ENCODE peak calls at places on chromosome 5, in four cellular contexts. G is H9, F is H1, U is mesenchymal stem cell. R is an unnamed sample.
A peak's percentile ranks its signal among the peaks of the same experiment; 100 is the strongest.

GRCh38 chr5:159337291-159337974 is 7.1 kb upstream of the IL12B start:
- DNase-seq in F (no peak), U (peak; percentile 48), G (no peak), R (no peak)

GRCh38 chr5:155408465-155408864 is 394.9 kb downstream of the KIF4B start:
- DNase-seq in F (no peak), U (no peak), G (no peak), R (no peak)

GRCh38 chr5:151740336-151740942 is 18.0 kb downstream of the ATOX1 start:
- DNase-seq in U (peak; percentile 98), F (no peak), G (peak; percentile 76), R (peak; percentile 58)

GRCh38 chr5:52139888-52140580 is 647.7 kb upstream of the ITGA1 start:
- DNase-seq in U (no peak), G (no peak), F (no peak), R (no peak)

GRCh38 chr5:77211013-77211690 is 672 bp downstream of the PDE8B start:
- DNase-seq in F (peak; percentile 25), G (peak; percentile 78), U (no peak), R (no peak)

GRCh38 chr5:154493274-154493673 is 15.2 kb upstream of the HAND1 start:
- DNase-seq in F (no peak), G (peak; percentile 73), U (no peak), R (no peak)

GRCh38 chr5:170470808-170471404 is 32.9 kb upstream of the KCNIP1 start:
- DNase-seq in F (no peak), U (no peak), G (peak; percentile 20), R (no peak)

GRCh38 chr5:132096904-132097303 is 23.3 kb downstream of the CSF2 start:
- DNase-seq in U (no peak), F (no peak), G (no peak), R (no peak)

GRCh38 chr5:67165524-67166459 is 30.8 kb downstream of the CD180 start:
- DNase-seq in U (peak; percentile 66), G (peak; percentile 95), F (peak; percentile 64), R (peak; percentile 79)

GRCh38 chr5:57817001-57817453 is 334.4 kb upstream of the ACTBL2 start:
- DNase-seq in F (no peak), G (no peak), U (no peak), R (no peak)

GRCh38 chr5:137264573-137264972 is 234.6 kb downstream of the SPOCK1 start:
- DNase-seq in U (peak; percentile 30), F (no peak), G (no peak), R (no peak)

GRCh38 chr5:134018154-134018985 is 13.6 kb upstream of the VDAC1 start:
- DNase-seq in U (no peak), G (no peak), F (no peak), R (no peak)

GRCh38 chr5:10354048-10354872 is 765 bp downstream of the MARCHF6 start:
- DNase-seq in G (no peak), F (no peak), U (peak; percentile 81), R (peak; percentile 54)

GRCh38 chr5:95530441-95530840 is 24.3 kb downstream of the SKIC3 start:
- DNase-seq in U (peak; percentile 84), G (no peak), F (no peak), R (no peak)

GRCh38 chr5:34609951-34610431 is 46.1 kb upstream of the RAI14 start:
- DNase-seq in U (peak; percentile 31), G (no peak), F (no peak), R (peak; percentile 17)

GRCh38 chr5:92567831-92568450 is 1013.1 kb downstream of the NR2F1-AS1 start:
- DNase-seq in G (no peak), F (no peak), U (no peak), R (no peak)

GRCh38 chr5:172641359-172642045 is 439 bp downstream of the NEURL1B start:
- DNase-seq in F (no peak), U (peak; percentile 28), G (no peak), R (peak; percentile 51)

GRCh38 chr5:172769598-172770373 is 1.2 kb downstream of the DUSP1 start:
- DNase-seq in G (no peak), F (no peak), U (peak; percentile 49), R (no peak)

GRCh38 chr5:31396611-31397295 is 135.1 kb downstream of the DROSHA start:
- DNase-seq in F (no peak), G (no peak), U (no peak), R (no peak)

GRCh38 chr5:51376504-51376903 is 6.7 kb upstream of the ISL1 start:
- DNase-seq in G (no peak), F (no peak), U (no peak), R (peak; percentile 39)

GRCh38 chr5:129743541-129744187 is 4.2 kb upstream of the MINAR2 start:
- DNase-seq in G (no peak), U (no peak), F (no peak), R (no peak)

GRCh38 chr5:41071975-41072374 is 833 bp upstream of the MROH2B start:
- DNase-seq in G (no peak), U (no peak), F (no peak), R (no peak)

GRCh38 chr5:11449217-11449616 is 455.0 kb downstream of the CTNND2 start:
- DNase-seq in U (no peak), G (no peak), F (no peak), R (peak; percentile 17)

GRCh38 chr5:86108825-86109224 is 508.9 kb upstream of the COX7C start:
- DNase-seq in G (no peak), U (no peak), F (no peak), R (no peak)

GRCh38 chr5:91408710-91409109 is 25.6 kb upstream of the ARRDC3 start:
- DNase-seq in F (no peak), U (no peak), G (no peak), R (no peak)

GRCh38 chr5:172553838-172554344 is 87.2 kb upstream of the NEURL1B start:
- DNase-seq in U (no peak), G (no peak), F (no peak), R (no peak)

GRCh38 chr5:34519489-34520220 is 136.5 kb upstream of the RAI14 start:
- DNase-seq in F (no peak), G (no peak), U (no peak), R (no peak)

GRCh38 chr5:144060598-144060997 is 109.9 kb downstream of the YIPF5 start:
- DNase-seq in U (no peak), G (no peak), F (no peak), R (no peak)

GRCh38 chr5:77518304-77518703 is 26.2 kb upstream of the WDR41 start:
- DNase-seq in G (no peak), F (no peak), U (peak; percentile 2), R (peak; percentile 3)

GRCh38 chr5:1473746-1474145 is 28.5 kb upstream of the SLC6A3 start:
- DNase-seq in G (no peak), F (no peak), U (no peak), R (no peak)

GRCh38 chr5:174317261-174317894 is 271.9 kb downstream of the NSG2 start:
- DNase-seq in F (no peak), U (peak; percentile 66), G (peak; percentile 76), R (peak; percentile 62)

GRCh38 chr5:53130206-53130605 is 20.6 kb upstream of the MOCS2 start:
- DNase-seq in G (no peak), F (no peak), U (no peak), R (no peak)

GRCh38 chr5:14560091-14560595 is 21.4 kb upstream of the OTULINL start:
- DNase-seq in F (no peak), U (no peak), G (no peak), R (no peak)

GRCh38 chr5:126469925-126470324 is 46.7 kb downstream of the GRAMD2B start:
- DNase-seq in U (no peak), G (no peak), F (no peak), R (no peak)

GRCh38 chr5:168118042-168118668 is 173.3 kb upstream of the WWC1 start:
- DNase-seq in G (peak; percentile 59), F (no peak), U (no peak), R (no peak)

GRCh38 chr5:159051431-159052281 is 48.1 kb downstream of the EBF1 start:
- DNase-seq in G (peak; percentile 56), U (peak; percentile 61), F (no peak), R (no peak)

GRCh38 chr5:65024681-65025080 is 256.0 kb downstream of the CWC27 start:
- DNase-seq in G (no peak), F (no peak), U (no peak), R (no peak)
- H2BK12ac ChIP-seq in G (no peak overlapping the region), F (no peak overlapping the region), U (no peak overlapping the region), R (no peak overlapping the region)

GRCh38 chr5:84249918-84250635 is 134.6 kb downstream of the EDIL3 start:
- DNase-seq in F (peak; percentile 15), U (peak; percentile 85), G (no peak), R (peak; percentile 11)
- H3K9ac ChIP-seq in F (no peak overlapping the region), U (peak overlapping the region; percentile 4), G (no peak overlapping the region), R (no peak overlapping the region)

GRCh38 chr5:65774346-65774745 is 52.3 kb downstream of the NLN start:
- DNase-seq in G (no peak), F (no peak), U (peak; percentile 78), R (no peak)
- H2BK12ac ChIP-seq in G (no peak overlapping the region), F (no peak overlapping the region), U (no peak overlapping the region), R (no peak overlapping the region)

DNA sequence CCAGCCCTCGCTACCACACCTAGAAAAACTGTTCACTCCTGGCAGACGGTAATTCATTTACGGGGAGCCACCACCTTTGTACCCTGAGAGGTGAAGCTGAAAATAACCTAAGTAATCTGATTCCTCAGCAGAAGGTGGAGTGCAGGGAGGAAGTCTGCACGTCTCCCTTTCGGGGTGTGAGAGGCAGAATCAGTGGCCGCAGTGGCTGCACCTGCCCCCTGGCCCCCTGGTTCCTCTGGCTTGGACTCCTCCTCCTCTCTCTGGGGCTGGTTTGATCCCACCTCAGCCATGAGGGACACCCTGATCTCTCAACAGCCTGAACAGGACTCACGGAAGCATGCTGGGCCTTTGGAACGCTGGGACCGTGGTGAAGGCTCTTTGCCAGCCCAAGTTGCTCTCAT is 10.5 kb downstream of the TMEM174 start:
- DNase-seq in U (no peak), F (no peak), G (no peak), R (no peak)
- H3K9ac ChIP-seq in U (no peak overlapping the region), F (no peak overlapping the region), G (no peak overlapping the region), R (no peak overlapping the region)